ENCODE peak calls at places on chromosomes 16 and 17, in seven cellular contexts. Y is stimulated activated naive CD8-positive, alpha-beta T cell treated with anti-CD3 and anti-CD28 coated beads, Interleukin-15, Interleukin-2, amounts not matched to agents 100 U/mL and 50 U/mL, for 24 hours; H is activated T-helper 1 cell treated with anti-CD3 and anti-CD28 coated beads, Interleukin-2, amount 50 U/mL, for 16 hours; T is heart left ventricle; U is lower leg skin; N is T-helper 1 cell; I is iPS DF 19.7. E is an unnamed sample.

GRCh38 chr17:376936-377863 is 24.6 kb upstream of the RPH3AL start:
- DNase-seq in Y (no peak), H (no peak), T (peak; percentile 79), U (no peak), N (no peak), I (no peak), E (no peak)

GRCh38 chr16:12311887-12312286 is 335.4 kb downstream of the SNX29 start:
- DNase-seq in Y (no peak), H (no peak), T (no peak), U (no peak), N (no peak), I (no peak), E (no peak)

GRCh38 chr16:4086153-4086552 is 30.1 kb downstream of the ADCY9 start:
- DNase-seq in Y (no peak), H (no peak), T (peak; percentile 89), U (no peak), N (no peak), I (no peak), E (no peak)

GRCh38 chr16:85557083-85557975 is 55.8 kb upstream of the GSE1 start:
- DNase-seq in Y (peak; percentile 65), H (no peak), T (peak; percentile 19), U (no peak), N (no peak), I (no peak), E (no peak)

GRCh38 chr16:85788819-85789218 is 10.5 kb downstream of the EMC8 start:
- DNase-seq in Y (no peak), H (no peak), T (no peak), U (no peak), N (no peak), I (no peak), E (no peak)

GRCh38 chr16:54533856-54534490 is 247.4 kb upstream of the IRX3 start:
- DNase-seq in Y (no peak), H (no peak), T (no peak), U (no peak), N (no peak), I (no peak), E (no peak)

GRCh38 chr17:18953231-18953728 is 1.3 kb downstream of the SLC5A10 start:
- DNase-seq in Y (no peak), H (no peak), T (no peak), U (no peak), N (no peak), I (no peak), E (no peak)

GRCh38 chr17:82013341-82013740 is 9.3 kb downstream of the CENPX start:
- DNase-seq in Y (no peak), H (no peak), T (peak; percentile 68), U (no peak), N (no peak), I (no peak), E (no peak)

GRCh38 chr17:71438631-71439146 is 682.1 kb upstream of the SOX9 start:
- DNase-seq in Y (no peak), H (no peak), T (no peak), U (no peak), N (no peak), I (no peak), E (no peak)

GRCh38 chr17:3773966-3774365 is 27.0 kb downstream of the ITGAE start:
- DNase-seq in Y (no peak), H (no peak), T (no peak), U (no peak), N (no peak), I (no peak), E (no peak)

GRCh38 chr17:57424777-57425188 is 168.5 kb downstream of the MSI2 start:
- DNase-seq in Y (no peak), H (no peak), T (no peak), U (no peak), N (no peak), I (no peak), E (no peak)

GRCh38 chr17:45646288-45646988 is 137.7 kb upstream of the CRHR1 start:
- DNase-seq in Y (no peak), H (no peak), T (no peak), U (no peak), N (no peak), I (no peak), E (no peak)

GRCh38 chr17:67157732-67158639 is 87.0 kb downstream of the HELZ start:
- DNase-seq in Y (no peak), H (no peak), T (no peak), U (no peak), N (no peak), I (no peak), E (no peak)

GRCh38 chr16:47970291-47970931 is 185.4 kb downstream of the ABCC12 start:
- DNase-seq in Y (no peak), H (no peak), T (no peak), U (no peak), N (no peak), I (peak; percentile 12), E (no peak)

GRCh38 chr16:57277586-57277985 is 6.9 kb downstream of the PLLP start:
- DNase-seq in Y (peak; percentile 62), H (peak; percentile 13), T (no peak), U (no peak), N (peak; percentile 30), I (no peak), E (peak; percentile 35)

GRCh38 chr17:40326014-40326831 is 17.2 kb downstream of the RARA start:
- DNase-seq in Y (peak; percentile 56), H (no peak), T (peak; percentile 28), U (no peak), N (peak; percentile 55), I (no peak), E (no peak)

GRCh38 chr16:62543516-62543915 is 507.3 kb upstream of the CDH8 start:
- DNase-seq in Y (no peak), H (no peak), T (no peak), U (no peak), N (no peak), I (no peak), E (no peak)

GRCh38 chr17:51921500-51921899 is 237.0 kb downstream of the CA10 start:
- DNase-seq in Y (no peak), H (no peak), T (no peak), U (no peak), N (no peak), I (no peak), E (no peak)

GRCh38 chr16:8548166-8548565 is 42.1 kb downstream of the TMEM114 start:
- DNase-seq in Y (no peak), H (no peak), T (no peak), U (no peak), N (no peak), I (no peak), E (no peak)

GRCh38 chr17:74816883-74817620 is 40.9 kb upstream of the NAT9 start:
- DNase-seq in Y (no peak), H (no peak), T (no peak), U (no peak), N (no peak), I (no peak), E (no peak)

E was measured in T follicular helper cell.